ENCODE peak calls at places on chromosomes 5 and 9, in five cellular contexts. One of them, this sample, is unnamed.
A peak's percentile ranks its signal among the peaks of the same experiment; 100 is the strongest.

GRCh38 chr9:2125909-2126308 is 110.8 kb downstream of the SMARCA2 start:
- DNase-seq in WTC11: no peak
- DNase-seq in GM10248: peak; percentile 48
- DNase-seq in sigmoid colon: no peak
- DNase-seq in A673: no peak
- DNase-seq in this sample: no peak

GRCh38 chr9:132074736-132075135 is 4.9 kb downstream of the MED27 start:
- DNase-seq in WTC11: no peak
- DNase-seq in GM10248: no peak
- DNase-seq in A673: no peak
- DNase-seq in sigmoid colon: no peak
- DNase-seq in this sample: no peak

GRCh38 chr5:169547508-169547907 is 36.1 kb upstream of the SPDL1 start:
- DNase-seq in WTC11: no peak
- DNase-seq in A673: peak; percentile 4
- DNase-seq in sigmoid colon: no peak
- DNase-seq in GM10248: no peak
- DNase-seq in this sample: no peak

GRCh38 chr5:132267931-132268501 is 10.5 kb downstream of the PDLIM4 start:
- DNase-seq in WTC11: no peak
- DNase-seq in A673: no peak
- DNase-seq in GM10248: peak; percentile 43
- DNase-seq in sigmoid colon: peak; percentile 78
- DNase-seq in this sample: no peak

GRCh38 chr5:112004867-112005532 is 248.0 kb upstream of the NREP start:
- DNase-seq in A673: no peak
- DNase-seq in WTC11: no peak
- DNase-seq in sigmoid colon: no peak
- DNase-seq in GM10248: peak; percentile 28
- DNase-seq in this sample: no peak

GRCh38 chr5:123585871-123586270 is 73.9 kb downstream of the CSNK1G3 start:
- DNase-seq in sigmoid colon: no peak
- DNase-seq in A673: no peak
- DNase-seq in GM10248: no peak
- DNase-seq in WTC11: no peak
- DNase-seq in this sample: no peak

GRCh38 chr5:159337291-159337974 is 7.1 kb upstream of the IL12B start:
- DNase-seq in A673: peak; percentile 22
- DNase-seq in sigmoid colon: no peak
- DNase-seq in GM10248: no peak
- DNase-seq in WTC11: no peak
- DNase-seq in this sample: no peak

GRCh38 chr5:78985407-78986223 is 505 bp upstream of the ARSB start:
- DNase-seq in WTC11: no peak
- DNase-seq in A673: no peak
- DNase-seq in GM10248: peak; percentile 72
- DNase-seq in sigmoid colon: peak; percentile 68
- DNase-seq in this sample: peak; percentile 26

GRCh38 chr5:107389769-107390168 is 281.0 kb downstream of the EFNA5 start:
- DNase-seq in sigmoid colon: no peak
- DNase-seq in A673: no peak
- DNase-seq in GM10248: no peak
- DNase-seq in WTC11: no peak
- DNase-seq in this sample: no peak

DNA sequence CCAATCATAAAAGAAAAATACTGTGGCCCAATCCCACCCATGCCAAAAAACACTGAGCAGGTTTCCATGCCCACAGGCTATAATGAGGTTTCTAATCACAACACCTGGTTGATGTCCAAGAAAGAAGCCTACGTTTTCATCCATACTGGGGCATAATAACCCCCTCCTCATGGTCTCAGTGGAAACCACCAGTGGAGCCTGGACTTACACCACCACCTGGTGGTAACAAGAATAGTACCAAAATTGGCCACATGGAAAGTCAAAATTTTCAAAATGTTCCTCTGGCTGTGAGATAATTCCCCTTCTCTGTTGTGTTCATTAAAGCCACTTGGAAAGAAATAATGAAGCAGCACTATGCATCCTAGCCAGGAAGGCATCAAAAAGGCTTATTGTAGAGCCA is 687.3 kb upstream of the ST8SIA4 start:
- DNase-seq in sigmoid colon: no peak
- DNase-seq in GM10248: no peak
- DNase-seq in WTC11: peak; percentile 21
- DNase-seq in A673: peak; percentile 5
- DNase-seq in this sample: no peak
- TF ChIP-seq CTCF in sigmoid colon: no peak
- TF ChIP-seq CTCF in GM10248: no peak
- TF ChIP-seq CTCF in WTC11: peak; percentile 46
- TF ChIP-seq CTCF in A673: peak; percentile 30
- TF ChIP-seq CTCF in this sample: no peak

DNA sequence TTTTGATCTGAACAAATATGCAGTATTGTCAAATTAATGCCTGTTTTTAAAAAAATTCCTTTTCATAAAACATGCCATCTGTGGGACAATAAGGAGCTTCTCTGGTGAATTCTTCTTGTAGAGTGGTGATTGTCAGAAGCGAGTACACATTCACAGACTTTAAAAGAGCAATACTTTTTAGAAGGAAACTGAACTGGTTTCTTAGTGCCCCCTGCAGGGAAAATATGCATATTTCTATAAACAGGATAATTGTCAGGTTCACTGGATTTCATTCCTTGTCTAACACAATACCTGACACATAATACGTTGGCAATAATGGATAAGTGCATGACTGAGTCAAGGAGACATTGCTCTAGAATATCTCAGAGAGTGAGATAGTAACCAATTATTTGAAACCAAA is 133.7 kb downstream of the KIF4B start:
- DNase-seq in WTC11: no peak
- DNase-seq in A673: peak; percentile 40
- DNase-seq in GM10248: no peak
- DNase-seq in sigmoid colon: no peak
- DNase-seq in this sample: no peak
- TF ChIP-seq CTCF in WTC11: no peak
- TF ChIP-seq CTCF in A673: peak; percentile 40
- TF ChIP-seq CTCF in GM10248: peak; percentile 12
- TF ChIP-seq CTCF in sigmoid colon: no peak
- TF ChIP-seq CTCF in this sample: no peak

GRCh38 chr5:3385874-3386536 is 209.6 kb upstream of the IRX1 start:
- DNase-seq in sigmoid colon: no peak
- DNase-seq in A673: no peak
- DNase-seq in WTC11: no peak
- DNase-seq in GM10248: no peak
- DNase-seq in this sample: no peak
- TF ChIP-seq CTCF in sigmoid colon: no peak
- TF ChIP-seq CTCF in A673: no peak
- TF ChIP-seq CTCF in WTC11: no peak
- TF ChIP-seq CTCF in GM10248: no peak
- TF ChIP-seq CTCF in this sample: no peak

GRCh38 chr9:71683598-71684235 is 84.6 kb downstream of the CEMIP2 start:
- DNase-seq in WTC11: peak; percentile 37
- DNase-seq in A673: peak; percentile 90
- DNase-seq in GM10248: no peak
- DNase-seq in sigmoid colon: no peak
- DNase-seq in this sample: peak; percentile 42
- TF ChIP-seq CTCF in WTC11: no peak
- TF ChIP-seq CTCF in A673: peak; percentile 74
- TF ChIP-seq CTCF in GM10248: no peak
- TF ChIP-seq CTCF in sigmoid colon: peak; percentile 38
- TF ChIP-seq CTCF in this sample: no peak

GRCh38 chr5:95317085-95317484 is 32.2 kb upstream of the MCTP1 start:
- DNase-seq in sigmoid colon: no peak
- DNase-seq in WTC11: peak; percentile 16
- DNase-seq in A673: no peak
- DNase-seq in GM10248: no peak
- DNase-seq in this sample: no peak
- TF ChIP-seq CTCF in sigmoid colon: no peak
- TF ChIP-seq CTCF in WTC11: no peak
- TF ChIP-seq CTCF in A673: peak; percentile 31
- TF ChIP-seq CTCF in GM10248: no peak
- TF ChIP-seq CTCF in this sample: no peak